ENCODE peak calls at places on chromosomes 13 and 19, in four cellular contexts. R, K, X and G are unnamed samples.

GRCh38 chr13:44171861-44172260 is 201.8 kb upstream of the SERP2 start:
- DNase-seq in X (no peak), R (no peak), K (no peak), G (no peak)

GRCh38 chr13:110236431-110236830 is 70.5 kb downstream of the COL4A1 start:
- DNase-seq in K (no peak), X (no peak), R (no peak), G (no peak)

GRCh38 chr19:44570984-44571684 is 41.7 kb upstream of the CEACAM20 start:
- DNase-seq in R (peak; percentile 38), X (peak; percentile 86), K (peak; percentile 48), G (peak; percentile 65)

GRCh38 chr13:20465218-20465879 is 60.3 kb downstream of the CRYL1 start:
- DNase-seq in K (peak; percentile 50), X (no peak), R (no peak), G (no peak)

GRCh38 chr19:6608950-6609349 is 18.0 kb upstream of the CD70 start:
- DNase-seq in X (no peak), K (no peak), R (no peak), G (no peak)

GRCh38 chr19:40422428-40423226 is 3.2 kb downstream of the SERTAD1 start:
- DNase-seq in R (no peak), X (no peak), K (no peak), G (no peak)

GRCh38 chr13:40220299-40220935 is 446.0 kb downstream of the FOXO1 start:
- DNase-seq in K (no peak), X (no peak), R (no peak), G (no peak)

GRCh38 chr13:26941345-26942174 is 181.0 kb upstream of the GPR12 start:
- DNase-seq in X (no peak), K (no peak), R (no peak), G (no peak)

GRCh38 chr13:73189766-73190165 is 131.0 kb downstream of the KLF5 start:
- DNase-seq in X (no peak), K (no peak), R (no peak), G (no peak)

GRCh38 chr19:50514346-50515167 is 844 bp upstream of the ASPDH start:
- DNase-seq in X (no peak), R (no peak), K (no peak), G (no peak)

GRCh38 chr19:27890206-27890605 is 1322.7 kb downstream of the UQCRFS1 start:
- DNase-seq in K (no peak), R (no peak), X (no peak), G (no peak)

GRCh38 chr19:27891411-27891810 is 1321.5 kb downstream of the UQCRFS1 start:
- DNase-seq in R (no peak), X (no peak), K (no peak), G (no peak)

GRCh38 chr19:27894906-27895754 is 1317.8 kb downstream of the UQCRFS1 start:
- DNase-seq in K (no peak), R (no peak), X (no peak), G (no peak)

GRCh38 chr19:27890696-27891095 is 1322.3 kb downstream of the UQCRFS1 start:
- DNase-seq in K (no peak), X (no peak), R (no peak), G (no peak)

DNA sequence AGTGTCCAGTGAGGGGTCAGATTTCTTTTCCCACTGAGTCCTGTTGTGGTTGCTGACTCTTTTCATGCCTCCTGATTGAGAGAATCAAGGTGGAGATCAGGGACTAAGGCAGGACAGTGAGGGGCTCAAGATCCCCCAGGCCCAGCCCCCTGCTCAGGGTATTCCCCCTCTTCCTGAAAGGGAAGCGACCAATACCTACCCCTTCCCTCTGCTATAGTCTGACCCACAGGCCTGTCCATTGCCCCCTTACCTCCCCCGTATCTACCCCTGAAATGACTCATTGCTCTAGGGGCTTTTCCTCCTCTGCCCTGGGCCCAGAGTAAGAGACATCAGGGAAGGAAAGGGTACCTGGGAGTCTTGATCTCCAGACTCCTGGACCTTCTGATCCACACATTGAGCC is 1320.5 kb downstream of the UQCRFS1 start:
- DNase-seq in R (no peak), K (no peak), X (no peak), G (no peak)
- H3K9me3 ChIP-seq in R (no peaks in the 10 kb centered on the region), K (no peaks in the 10 kb centered on the region), X (no peaks in the 10 kb centered on the region), G (no peaks in the 10 kb centered on the region)

DNA sequence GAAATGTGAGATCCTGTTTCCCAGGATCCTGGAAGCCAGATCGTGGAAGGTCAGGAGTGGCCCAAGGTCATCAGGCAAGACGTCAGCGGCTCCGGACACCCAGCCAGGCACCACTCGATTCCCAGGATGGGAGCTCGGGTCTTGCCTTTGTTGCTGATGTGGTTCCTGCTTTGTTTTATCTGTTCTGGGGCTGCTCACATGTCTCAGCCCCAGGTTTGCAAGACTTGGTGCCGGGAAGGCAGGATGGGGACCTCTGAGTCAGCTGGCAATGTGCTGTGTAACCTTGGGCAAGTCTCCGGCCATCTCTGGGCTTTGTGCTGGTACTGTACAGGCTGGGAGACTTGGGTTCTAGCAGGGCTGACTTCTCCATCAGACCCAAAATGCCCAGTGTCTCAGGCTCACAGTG is 1.4 kb upstream of the FCHO1 start:
- DNase-seq in R (no peak), K (no peak), X (peak; percentile 72), G (no peak)
- H3K4me3 ChIP-seq in R (no peak overlapping the region), K (no peak overlapping the region), X (no peak overlapping the region), G (no peak overlapping the region)

GRCh38 chr13:112956516-112957294 is 12.3 kb upstream of the MCF2L start:
- DNase-seq in R (no peak), K (no peak), X (no peak), G (no peak)
- TF ChIP-seq CTCF in R (no peak), K (no peak), X (no peak), G (no peak)

GRCh38 chr19:57587529-57587928 is 3.6 kb downstream of the ZIK1 start:
- DNase-seq in X (no peak), R (no peak), K (no peak), G (no peak)
- H3K9me3 ChIP-seq in X (no peaks in the 10 kb centered on the region), R (peaks cover 20% of the 10 kb centered on the region), K (peaks cover 3% of the 10 kb centered on the region), G (peaks cover 73% of the 10 kb centered on the region)

GRCh38 chr13:31045621-31046081 is 113.2 kb downstream of the TEX26 start:
- DNase-seq in R (peak; percentile 50), X (peak; percentile 55), K (no peak), G (peak; percentile 69)
- H3K4me3 ChIP-seq in R (peak overlapping the region; percentile 28), X (no peak overlapping the region), K (no peak overlapping the region), G (no peak overlapping the region)

GRCh38 chr19:7681336-7682174 is 922 bp downstream of the TRAPPC5 start:
- DNase-seq in K (peak; percentile 69), X (peak; percentile 62), R (no peak), G (peak; percentile 75)
- TF ChIP-seq CTCF in K (peak; percentile 69), X (peak; percentile 40), R (no peak), G (peak; percentile 25)

DNA sequence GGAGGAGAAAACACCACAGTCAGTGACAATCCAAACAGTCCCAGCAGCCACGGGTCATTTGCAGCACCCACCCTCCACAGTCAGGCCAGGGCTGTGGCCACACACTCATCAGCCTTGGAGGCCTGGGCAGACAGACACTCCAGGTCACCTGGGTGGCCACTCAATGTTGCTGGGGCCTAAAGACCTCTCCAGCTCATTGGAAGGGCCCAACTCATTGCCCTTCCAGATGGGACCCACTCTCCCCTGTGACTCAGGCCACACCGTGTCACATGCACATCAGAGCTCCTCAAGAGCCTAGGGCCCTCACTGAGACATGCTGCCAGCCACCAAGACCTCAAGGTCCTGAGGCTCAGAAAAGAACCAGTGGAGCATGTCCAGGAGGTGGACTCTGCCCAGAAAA is 22.4 kb downstream of the TUBA3C start:
- DNase-seq in X (no peak), K (no peak), R (no peak), G (no peak)
- H3K9me3 ChIP-seq in X (no peaks in the 10 kb centered on the region), K (no peaks in the 10 kb centered on the region), R (no peaks in the 10 kb centered on the region), G (peaks cover 43% of the 10 kb centered on the region)

GRCh38 chr19:2462635-2463421 is 6.1 kb upstream of the LMNB2 start:
- DNase-seq in R (no peak), K (peak; percentile 83), X (no peak), G (peak; percentile 83)

GRCh38 chr19:2469102-2469914 is 6.6 kb upstream of the GADD45B start:
- DNase-seq in R (no peak), K (no peak), X (peak; percentile 58), G (no peak)

GRCh38 chr19:2460245-2460644 is 3.5 kb upstream of the LMNB2 start:
- DNase-seq in K (no peak), X (no peak), R (no peak), G (no peak)

GRCh38 chr19:2461751-2462634 is 5.2 kb upstream of the LMNB2 start:
- DNase-seq in R (no peak), K (no peak), X (peak; percentile 24), G (peak; percentile 34)

DNA sequence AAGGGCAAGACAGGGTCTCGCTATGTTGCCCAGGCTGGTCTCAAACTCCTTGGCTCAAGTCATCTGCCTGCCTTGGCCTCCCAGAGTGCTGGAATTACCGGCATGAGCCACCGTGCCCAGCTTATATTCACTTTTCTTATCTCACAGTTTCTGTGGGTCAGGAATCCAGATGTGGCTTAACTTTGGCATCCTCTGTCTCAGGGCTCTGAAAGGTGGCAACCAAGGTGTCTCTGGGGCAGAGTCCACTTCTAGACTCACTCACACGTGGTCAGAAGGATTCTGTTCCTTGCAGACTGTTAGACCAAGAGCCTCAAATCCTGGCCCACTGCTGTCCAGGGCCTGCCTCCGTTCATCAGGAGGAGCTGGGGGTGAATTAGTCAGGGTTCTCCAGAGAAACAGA is 7.6 kb upstream of the LMNB2 start:
- DNase-seq in R (no peak), X (no peak), K (no peak), G (no peak)
- H3K4me3 ChIP-seq in R (no peak overlapping the region), X (no peak overlapping the region), K (no peak overlapping the region), G (no peak overlapping the region)

GRCh38 chr13:102729560-102730275 is 34.9 kb upstream of the METTL21C start:
- DNase-seq in X (no peak), K (no peak), R (no peak), G (no peak)
- TF ChIP-seq CTCF in X (no peak), K (no peak), R (no peak), G (no peak)

GRCh38 chr13:61592489-61592888 is 176.8 kb upstream of the PCDH20 start:
- DNase-seq in X (no peak), R (no peak), K (no peak), G (no peak)
- H3K9me3 ChIP-seq in X (no peaks in the 10 kb centered on the region), R (no peaks in the 10 kb centered on the region), K (no peaks in the 10 kb centered on the region), G (no peaks in the 10 kb centered on the region)